ENCODE peak calls at places on chromosomes 1 and 21, in nine cellular contexts. E is psoas muscle, U is neural progenitor cell, Y is uterus, A is heart left ventricle, Z is tibial artery, H is hepatocyte, O is brain microvascular endothelial cell, F is right atrium auricular region. M is an unnamed sample.

GRCh38 chr1:84269286-84269685 is 32.2 kb upstream of the SAMD13 start:
- DNase-seq in H (no peak), F (no peak), Z (no peak), E (no peak), O (no peak), Y (no peak), A (no peak), U (no peak), M (no peak)

GRCh38 chr1:118711356-118711755 is 276.8 kb downstream of the TBX15 start:
- DNase-seq in A (no peak), U (peak), O (no peak), Y (no peak), H (no peak), E (no peak), Z (no peak), F (no peak), M (no peak)

GRCh38 chr1:216111842-216112241 is 311.4 kb downstream of the USH2A start:
- DNase-seq in Y (no peak), Z (no peak), A (no peak), U (no peak), O (no peak), E (no peak), H (no peak), F (no peak), M (no peak)

GRCh38 chr1:200075938-200076546 is 48.5 kb downstream of the NR5A2 start:
- DNase-seq in A (peak), H (peak), Y (no peak), O (peak), F (no peak), Z (no peak), U (peak), E (no peak), M (no peak)

GRCh38 chr1:182833271-182833670 is 5.9 kb upstream of the DHX9 start:
- DNase-seq in U (no peak), E (no peak), Z (no peak), A (no peak), O (peak), Y (no peak), F (no peak), H (no peak), M (no peak)

GRCh38 chr1:205563927-205564441 is 59.5 kb downstream of the CDK18 start:
- DNase-seq in Z (no peak), F (no peak), O (no peak), U (no peak), Y (no peak), A (no peak), H (no peak), E (no peak), M (peak)

GRCh38 chr1:197029749-197030148 is 37.3 kb downstream of the F13B start:
- DNase-seq in A (no peak), E (no peak), H (no peak), F (no peak), U (no peak), Y (no peak), O (no peak), Z (no peak), M (no peak)

GRCh38 chr1:31458287-31458896 is 45.4 kb downstream of the SERINC2 start:
- DNase-seq in E (no peak), Y (no peak), Z (no peak), F (no peak), U (no peak), A (no peak), O (no peak), H (no peak), M (no peak)

GRCh38 chr1:51927029-51927428 is 48.5 kb upstream of the NRDC start:
- DNase-seq in H (no peak), E (no peak), O (peak), A (no peak), Z (no peak), Y (no peak), F (no peak), U (no peak), M (no peak)

GRCh38 chr21:35303085-35303484 is 254.0 kb upstream of the RUNX1 start:
- DNase-seq in A (no peak), Z (no peak), Y (no peak), F (no peak), H (peak), O (peak), U (no peak), E (no peak), M (no peak)
- H3K27ac ChIP-seq in A (no peak), Z (no peak), Y (no peak), F (no peak), H (no peak), O (peak), U (no peak), E (no peak), M (no peak)

GRCh38 chr21:43372663-43373386 is 54.1 kb downstream of the SIK1 start:
- DNase-seq in A (no peak), F (no peak), U (no peak), H (no peak), E (peak), O (no peak), Z (no peak), Y (no peak), M (no peak)

GRCh38 chr21:43369596-43370090 is 57.3 kb downstream of the SIK1 start:
- DNase-seq in H (no peak), Y (no peak), U (no peak), E (no peak), F (no peak), A (no peak), Z (no peak), O (no peak), M (no peak)

GRCh38 chr21:43370091-43370658 is 56.8 kb downstream of the SIK1 start:
- DNase-seq in U (no peak), F (no peak), H (no peak), Y (no peak), A (no peak), Z (no peak), O (no peak), E (no peak), M (no peak)

GRCh38 chr21:43371786-43372185 is 55.1 kb downstream of the SIK1 start:
- DNase-seq in U (no peak), E (no peak), H (no peak), Z (no peak), Y (no peak), F (no peak), O (no peak), A (no peak), M (no peak)

GRCh38 chr21:43370888-43371570 is 55.9 kb downstream of the SIK1 start:
- DNase-seq in F (no peak), Y (no peak), E (no peak), Z (no peak), H (no peak), O (no peak), U (no peak), A (no peak), M (no peak)
- H3K27ac ChIP-seq in F (no peak), Y (no peak), E (no peak), Z (no peak), H (no peak), O (no peak), U (no peak), A (no peak), M (no peak)

DNA sequence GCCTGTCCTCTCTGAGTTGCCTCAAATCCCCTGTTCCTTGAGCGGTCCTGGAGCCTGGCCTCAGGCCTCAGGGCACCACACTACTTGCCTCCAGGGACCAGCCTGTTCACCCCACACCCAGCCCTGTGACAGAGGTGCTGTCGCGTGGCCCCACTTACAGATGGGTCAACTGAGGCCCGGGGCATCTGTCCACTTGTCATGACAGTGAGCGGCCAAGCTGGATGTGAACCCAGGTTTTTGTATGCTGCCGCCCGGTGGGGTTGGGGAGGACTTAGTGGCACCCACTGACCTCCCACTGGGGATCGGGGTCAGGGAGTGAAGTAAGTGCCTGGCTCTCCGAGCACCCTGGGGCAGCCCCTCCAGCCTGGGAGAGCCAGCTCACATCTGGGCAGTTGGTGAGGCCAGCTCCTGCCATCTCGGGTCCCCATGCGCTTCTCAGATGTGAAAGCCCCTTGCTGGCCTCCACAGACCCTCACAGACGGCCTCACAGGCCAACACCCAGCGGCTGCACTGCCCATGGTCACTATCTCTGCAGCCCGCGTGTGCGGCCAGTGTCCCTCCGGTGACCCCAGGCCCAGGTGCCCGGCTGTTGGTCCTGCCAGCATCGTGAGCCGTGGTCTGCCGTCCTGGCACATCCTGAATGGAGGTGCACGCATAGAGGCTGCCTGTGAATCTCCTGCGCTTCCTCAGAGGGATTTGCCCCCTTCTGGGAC is 9.3 kb upstream of the FAAP20 start:
- DNase-seq in Z (no peak), Y (no peak), E (no peak), A (no peak), F (no peak), O (no peak), H (no peak), U (no peak), M (peak)
- H3K27ac ChIP-seq in Z (peak), Y (peak), E (peak), A (peak), F (peak), O (no peak), H (peak), U (no peak), M (peak)

DNA sequence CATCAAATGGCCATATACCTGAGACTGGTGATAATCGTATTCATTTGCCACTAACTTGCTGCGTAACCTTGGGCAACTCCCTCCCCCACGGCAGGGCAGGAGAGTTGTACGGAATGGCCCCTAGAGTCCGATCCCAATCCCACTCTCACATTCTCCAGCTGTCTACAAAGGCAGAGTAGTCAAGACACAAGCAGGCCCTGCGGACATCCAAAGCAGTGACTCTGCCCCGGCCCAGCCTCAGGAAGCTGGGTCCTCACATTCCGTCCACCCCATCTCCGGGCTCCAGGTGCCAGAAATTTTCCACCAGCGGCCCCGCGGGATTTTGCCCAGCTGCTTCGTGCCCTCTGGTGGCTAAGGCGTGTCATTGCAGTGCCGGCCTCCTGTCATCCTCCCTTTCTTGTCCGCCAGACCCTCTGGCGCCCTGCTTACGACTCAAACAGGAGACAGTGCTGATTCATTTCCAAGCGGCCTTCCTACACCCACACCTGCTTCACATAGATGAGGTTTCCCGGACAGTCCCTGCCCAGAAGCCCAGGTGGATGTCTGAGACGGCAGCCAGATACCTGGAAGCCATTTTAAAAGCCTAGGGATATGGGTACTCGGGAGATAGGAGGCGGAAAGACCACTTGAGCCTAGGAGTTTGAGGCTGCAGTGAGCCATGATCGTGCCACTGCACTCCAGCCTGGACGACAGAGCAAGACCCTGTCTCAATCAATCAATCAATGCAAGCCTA is 2.9 kb upstream of the S100A2 start:
- DNase-seq in E (peak), A (peak), O (peak), H (peak), Z (peak), Y (peak), U (peak), F (peak), M (peak)
- H3K27ac ChIP-seq in E (peak), A (peak), O (peak), H (peak), Z (peak), Y (peak), U (no peak), F (peak), M (peak)

GRCh38 chr1:63645301-63645700 is 52.1 kb downstream of the PGM1 start:
- DNase-seq in A (no peak), F (no peak), U (no peak), E (no peak), O (no peak), Y (no peak), H (no peak), Z (no peak), M (no peak)

GRCh38 chr1:63642901-63643300 is 49.7 kb downstream of the PGM1 start:
- DNase-seq in Z (no peak), O (no peak), Y (no peak), A (no peak), F (no peak), E (no peak), U (no peak), H (no peak), M (no peak)

GRCh38 chr1:63641615-63642014 is 48.4 kb downstream of the PGM1 start:
- DNase-seq in O (no peak), Y (no peak), F (no peak), U (no peak), Z (no peak), E (no peak), H (no peak), A (no peak), M (no peak)

GRCh38 chr1:63643926-63644325 is 50.7 kb downstream of the PGM1 start:
- DNase-seq in O (no peak), F (no peak), A (peak), H (no peak), U (no peak), E (peak), Z (no peak), Y (no peak), M (no peak)

DNA sequence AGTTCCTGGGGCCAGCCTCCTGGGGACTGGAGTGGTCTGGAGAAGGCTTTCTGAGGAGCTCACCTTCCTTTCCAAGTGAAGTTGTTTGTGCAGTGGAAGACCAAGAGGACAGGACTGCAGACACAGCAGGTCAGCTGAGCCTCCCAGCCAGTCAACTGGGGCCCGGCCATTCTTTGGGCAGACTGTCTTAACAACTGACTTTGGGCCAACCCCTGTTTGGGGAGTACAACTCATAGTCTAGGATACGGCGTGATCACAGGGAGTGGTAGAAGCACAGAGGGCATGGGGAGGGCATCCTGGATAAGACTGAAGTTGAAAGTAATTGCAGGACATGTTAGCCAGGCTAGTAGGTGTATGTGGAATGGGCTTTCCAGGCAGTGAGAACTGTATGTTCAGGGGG is 50.3 kb downstream of the PGM1 start:
- DNase-seq in U (no peak), F (no peak), Y (no peak), O (no peak), Z (no peak), E (no peak), A (no peak), H (no peak), M (no peak)
- H3K27ac ChIP-seq in U (no peak), F (peak), Y (no peak), O (no peak), Z (peak), E (peak), A (peak), H (peak), M (no peak)

GRCh38 chr21:29196664-29197052 is 66.2 kb downstream of the MAP3K7CL start:
- DNase-seq in F (no peak), U (no peak), Y (no peak), E (no peak), H (no peak), O (no peak), A (no peak), Z (no peak), M (no peak)

GRCh38 chr21:29194847-29195246 is 64.4 kb downstream of the MAP3K7CL start:
- DNase-seq in A (no peak), Z (no peak), O (peak), U (no peak), F (no peak), H (no peak), Y (no peak), E (no peak), M (no peak)

GRCh38 chr21:29193907-29194306 is 63.5 kb downstream of the MAP3K7CL start:
- DNase-seq in O (no peak), E (no peak), U (no peak), Y (no peak), H (no peak), F (no peak), Z (no peak), A (no peak), M (no peak)

GRCh38 chr21:29194342-29194741 is 63.9 kb downstream of the MAP3K7CL start:
- DNase-seq in A (no peak), O (no peak), U (no peak), F (no peak), E (no peak), Z (no peak), Y (no peak), H (no peak), M (no peak)

GRCh38 chr21:29196021-29196663 is 65.7 kb downstream of the MAP3K7CL start:
- DNase-seq in Z (peak), U (no peak), E (no peak), O (peak), H (peak), F (peak), Y (no peak), A (peak), M (peak)
- H3K27ac ChIP-seq in Z (peak), U (no peak), E (peak), O (peak), H (peak), F (peak), Y (peak), A (peak), M (peak)

M was measured in sigmoid colon.